ENCODE peak calls at places on chromosomes 16 and 17, in ten cellular contexts. O is MCF 10A, C is A549, F is heart right ventricle, U is suprapubic skin, G is OCI-LY7, S is psoas muscle, Z is nephron progenitor cell, A is B cell, W is thyroid gland. M is an unnamed sample.

GRCh38 chr16:81902025-81902424 is 109.2 kb downstream of the SDR42E1 start:
- DNase-seq in O (no peak), C (no peak), F (no peak), U (no peak), G (no peak), S (no peak), Z (no peak), A (no peak), W (no peak), M (no peak)

GRCh38 chr16:87086156-87086555 is 231.0 kb downstream of the C16orf95 start:
- DNase-seq in O (no peak), C (no peak), F (no peak), U (no peak), G (no peak), S (no peak), Z (no peak), A (no peak), W (no peak), M (no peak)

GRCh38 chr17:60149691-60150582 is at the start of gene CA4:
- DNase-seq in O (no peak), C (no peak), F (no peak), U (no peak), G (no peak), S (no peak), Z (peak), A (no peak), W (no peak), M (no peak)

GRCh38 chr17:37698132-37698615 is 46.7 kb downstream of the HNF1B start:
- DNase-seq in O (peak), C (peak), F (no peak), U (no peak), G (no peak), S (no peak), Z (no peak), A (no peak), W (no peak), M (no peak)

GRCh38 chr16:16828913-16829398 is 450.0 kb downstream of the NPIPA7 start:
- DNase-seq in O (no peak), C (peak), F (no peak), U (no peak), G (no peak), S (no peak), Z (no peak), A (no peak), W (no peak), M (no peak)

GRCh38 chr17:32497431-32498205 is 10.8 kb downstream of the CDK5R1 start:
- DNase-seq in O (peak), C (peak), F (no peak), U (no peak), G (no peak), S (no peak), Z (no peak), A (no peak), W (no peak), M (no peak)

GRCh38 chr17:49817993-49818392 is 29.5 kb downstream of the KAT7 start:
- DNase-seq in O (no peak), C (no peak), F (no peak), U (no peak), G (no peak), S (no peak), Z (no peak), A (no peak), W (no peak), M (no peak)

GRCh38 chr16:24953721-24954120 is 61.4 kb downstream of the ARHGAP17 start:
- DNase-seq in O (no peak), C (no peak), F (no peak), U (no peak), G (no peak), S (no peak), Z (no peak), A (no peak), W (no peak), M (no peak)

GRCh38 chr17:29390856-29391631 is 881 bp downstream of the TAOK1 start:
- DNase-seq in O (peak), C (peak), F (peak), U (peak), G (peak), S (no peak), Z (no peak), A (peak), W (peak), M (no peak)

GRCh38 chr17:83067718-83068261 is 11.6 kb upstream of the METRNL start:
- DNase-seq in O (peak), C (peak), F (no peak), U (peak), G (no peak), S (peak), Z (peak), A (no peak), W (no peak), M (no peak)

GRCh38 chr17:75694536-75694935 is 26.7 kb upstream of the ITGB4 start:
- DNase-seq in O (no peak), C (no peak), F (no peak), U (no peak), G (no peak), S (no peak), Z (no peak), A (no peak), W (no peak), M (no peak)

GRCh38 chr16:24851700-24852099 is 5.9 kb downstream of the SLC5A11 start:
- DNase-seq in O (no peak), C (peak), F (no peak), U (no peak), G (no peak), S (no peak), Z (no peak), A (no peak), W (no peak), M (no peak)

GRCh38 chr16:87006789-87007745 is 310.1 kb downstream of the C16orf95 start:
- DNase-seq in O (no peak), C (no peak), F (no peak), U (no peak), G (no peak), S (no peak), Z (no peak), A (no peak), W (no peak), M (no peak)

GRCh38 chr17:35449371-35449931 is 885 bp upstream of the SLFN13 start:
- DNase-seq in O (no peak), C (no peak), F (peak), U (no peak), G (no peak), S (peak), Z (peak), A (peak), W (peak), M (no peak)

GRCh38 chr17:76562734-76563148 is 22.9 kb downstream of the PRCD start:
- DNase-seq in O (peak), C (no peak), F (no peak), U (no peak), G (no peak), S (peak), Z (no peak), A (no peak), W (no peak), M (no peak)

GRCh38 chr16:26457061-26457460 is 609.7 kb upstream of the C16orf82 start:
- DNase-seq in O (no peak), C (no peak), F (peak), U (no peak), G (no peak), S (no peak), Z (no peak), A (no peak), W (no peak), M (no peak)

GRCh38 chr16:19707699-19708497 is 10.1 kb downstream of the KNOP1 start:
- DNase-seq in O (no peak), C (no peak), F (no peak), U (no peak), G (no peak), S (no peak), Z (no peak), A (no peak), W (no peak), M (no peak)

GRCh38 chr17:1197379-1197778 is 17.6 kb upstream of the ABR start:
- DNase-seq in O (no peak), C (no peak), F (no peak), U (peak), G (no peak), S (peak), Z (no peak), A (no peak), W (no peak), M (no peak)

GRCh38 chr17:81371910-81372760 is 23.1 kb upstream of the BAHCC1 start:
- DNase-seq in O (peak), C (peak), F (peak), U (no peak), G (no peak), S (peak), Z (peak), A (no peak), W (peak), M (no peak)

GRCh38 chr16:30054959-30055553 is 10.5 kb upstream of the ALDOA start:
- DNase-seq in O (peak), C (peak), F (no peak), U (no peak), G (peak), S (no peak), Z (peak), A (peak), W (peak), M (no peak)

GRCh38 chr16:25038239-25038954 is 23.2 kb upstream of the ARHGAP17 start:
- DNase-seq in O (no peak), C (no peak), F (no peak), U (no peak), G (peak), S (no peak), Z (no peak), A (no peak), W (no peak), M (no peak)

GRCh38 chr17:71974051-71974450 is 146.8 kb upstream of the SOX9 start:
- DNase-seq in O (no peak), C (no peak), F (no peak), U (no peak), G (no peak), S (no peak), Z (no peak), A (no peak), W (no peak), M (no peak)

GRCh38 chr16:84040823-84041391 is 1.7 kb downstream of the SLC38A8 start:
- DNase-seq in O (peak), C (no peak), F (no peak), U (no peak), G (no peak), S (no peak), Z (no peak), A (no peak), W (no peak), M (no peak)

GRCh38 chr17:76585048-76585648 is 512 bp downstream of the ST6GALNAC2 start:
- DNase-seq in O (peak), C (no peak), F (no peak), U (no peak), G (no peak), S (peak), Z (peak), A (peak), W (peak), M (no peak)

GRCh38 chr17:30332057-30332542 is 1.8 kb downstream of the TMIGD1 start:
- DNase-seq in O (peak), C (peak), F (no peak), U (no peak), G (peak), S (no peak), Z (no peak), A (no peak), W (no peak), M (no peak)

GRCh38 chr16:87241135-87241771 is 75.9 kb downstream of the C16orf95 start:
- DNase-seq in O (no peak), C (no peak), F (no peak), U (no peak), G (no peak), S (no peak), Z (no peak), A (no peak), W (no peak), M (no peak)

GRCh38 chr16:70579648-70580630 is 56.3 kb downstream of the SF3B3 start:
- DNase-seq in O (no peak), C (no peak), F (peak), U (peak), G (no peak), S (peak), Z (no peak), A (no peak), W (peak), M (no peak)

GRCh38 chr16:4894276-4895150 is 42.4 kb downstream of the PPL start:
- DNase-seq in O (no peak), C (peak), F (no peak), U (no peak), G (no peak), S (no peak), Z (no peak), A (no peak), W (no peak), M (no peak)

GRCh38 chr16:82264781-82265180 is 94.8 kb upstream of the MPHOSPH6 start:
- DNase-seq in O (no peak), C (no peak), F (no peak), U (no peak), G (no peak), S (no peak), Z (no peak), A (no peak), W (peak), M (no peak)

DNA sequence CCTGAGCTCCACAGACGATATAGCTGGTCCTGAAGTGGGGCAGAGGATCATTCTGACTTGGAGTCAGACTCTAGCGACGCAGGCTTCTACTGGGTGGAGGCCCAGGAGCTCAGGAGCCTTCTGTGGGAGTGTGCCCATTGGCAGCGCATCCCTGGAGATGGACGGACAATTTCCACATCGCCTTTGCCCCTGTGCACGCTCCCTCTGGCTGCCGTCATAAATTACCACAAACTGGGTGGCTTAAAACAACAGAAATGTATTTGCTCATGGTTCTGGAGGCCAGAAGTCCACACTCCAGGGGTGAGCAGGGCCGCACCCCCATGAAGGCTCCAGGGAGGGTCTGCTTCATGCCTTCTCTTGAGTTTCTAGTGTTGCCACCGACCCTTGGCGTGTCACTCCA is 6.9 kb downstream of the CARD14 start:
- DNase-seq in O (no peak), C (no peak), F (no peak), U (no peak), G (no peak), S (no peak), Z (no peak), A (no peak), W (no peak), M (no peak)
- TF ChIP-seq CTCF in O (no peak), C (no peak), F (no peak), U (no peak), G (no peak), S (no peak), Z (no peak), A (no peak), W (no peak), M (no peak)

GRCh38 chr16:55623640-55624039 is 32.1 kb upstream of the SLC6A2 start:
- DNase-seq in O (no peak), C (no peak), F (no peak), U (no peak), G (no peak), S (no peak), Z (no peak), A (no peak), W (no peak), M (no peak)

GRCh38 chr16:55624696-55625095 is 31.1 kb upstream of the SLC6A2 start:
- DNase-seq in O (no peak), C (no peak), F (no peak), U (no peak), G (no peak), S (no peak), Z (no peak), A (no peak), W (no peak), M (no peak)

GRCh38 chr16:55622302-55622701 is 33.5 kb upstream of the SLC6A2 start:
- DNase-seq in O (no peak), C (no peak), F (no peak), U (no peak), G (no peak), S (no peak), Z (no peak), A (no peak), W (no peak), M (no peak)

GRCh38 chr16:55621771-55622170 is 34.0 kb upstream of the SLC6A2 start:
- DNase-seq in O (no peak), C (no peak), F (no peak), U (no peak), G (no peak), S (no peak), Z (no peak), A (no peak), W (no peak), M (no peak)

DNA sequence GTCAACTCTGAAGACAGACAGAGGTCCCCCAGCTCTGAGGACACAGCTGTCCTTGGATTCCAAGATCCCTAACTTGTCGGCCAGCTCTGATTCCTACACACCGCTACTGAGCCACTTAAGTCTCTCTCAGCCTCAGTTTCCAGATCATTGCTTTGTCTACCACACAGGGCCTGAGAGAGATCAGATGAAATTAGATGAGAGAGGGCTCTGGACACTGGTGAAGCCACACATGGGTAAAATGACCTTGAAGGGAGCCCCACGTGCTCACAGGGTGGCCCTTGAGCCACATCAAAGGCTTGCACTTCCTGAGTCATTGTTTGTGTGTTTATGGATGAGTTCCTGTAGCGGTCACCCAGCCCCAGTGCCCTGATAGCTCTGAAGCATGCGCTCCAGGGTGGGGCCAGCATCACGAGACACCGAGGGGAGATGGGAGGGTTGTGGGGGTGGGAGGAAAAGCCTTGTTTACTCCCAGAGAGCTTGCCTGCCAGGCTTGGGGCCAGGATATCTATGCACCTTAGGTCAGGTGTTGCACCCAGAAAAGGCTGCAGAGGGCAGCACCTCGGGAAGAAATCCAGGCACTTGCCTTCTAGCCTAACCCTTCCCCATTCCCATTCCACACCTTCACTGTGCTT is 32.7 kb upstream of the SLC6A2 start:
- DNase-seq in O (peak), C (peak), F (no peak), U (no peak), G (peak), S (no peak), Z (peak), A (no peak), W (peak), M (no peak)
- TF ChIP-seq CTCF in O (no peak), C (peak), F (peak), U (no peak), G (peak), S (no peak), Z (peak), A (no peak), W (no peak), M (peak)

DNA sequence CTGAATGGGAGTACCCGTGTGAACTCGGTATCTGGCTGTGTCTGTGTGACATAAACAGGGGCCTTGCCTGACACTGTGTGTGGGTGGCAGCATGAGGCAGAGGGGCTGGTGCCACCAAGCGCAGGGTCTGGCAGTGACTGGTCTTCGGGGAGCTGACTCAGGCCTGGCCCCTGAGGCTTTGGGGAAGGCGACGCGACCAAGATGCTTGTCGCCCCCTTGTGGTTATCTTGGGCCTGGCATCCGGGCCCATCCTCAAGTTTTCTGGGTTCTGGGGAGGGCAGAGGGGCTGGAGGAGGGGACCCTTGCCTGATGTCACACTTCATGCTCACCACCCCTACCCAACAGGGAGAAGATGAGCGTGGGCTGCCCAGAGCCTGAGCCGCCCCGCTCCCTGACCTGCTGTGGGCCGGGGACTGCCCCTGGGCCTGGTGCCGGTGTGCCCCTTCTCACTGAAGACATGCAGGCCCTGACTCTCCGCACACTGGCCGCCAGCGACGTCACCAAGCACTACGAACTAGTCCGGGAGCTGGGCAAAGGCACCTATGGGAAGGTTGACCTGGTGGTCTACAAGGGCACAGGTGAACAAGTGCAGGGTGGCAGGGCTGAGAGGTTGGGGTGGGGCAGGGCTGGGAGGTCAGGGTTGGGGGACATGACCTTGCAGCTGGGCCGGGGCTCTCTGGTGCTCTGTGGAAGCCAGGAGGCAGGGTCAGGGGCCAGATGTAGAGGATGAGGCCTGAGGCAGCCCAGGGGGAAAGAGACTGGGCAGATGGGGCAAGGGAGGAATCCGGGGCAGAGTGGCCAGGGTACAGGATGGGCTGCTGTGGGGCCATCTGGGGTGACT is 24.9 kb downstream of the SBK1 start:
- DNase-seq in O (peak), C (peak), F (peak), U (no peak), G (peak), S (peak), Z (peak), A (peak), W (peak), M (peak)
- TF ChIP-seq CTCF in O (peak), C (peak), F (peak), U (peak), G (peak), S (peak), Z (peak), A (peak), W (peak), M (peak)

GRCh38 chr17:12590417-12590816 is 75.3 kb upstream of the MYOCD start:
- DNase-seq in O (no peak), C (no peak), F (no peak), U (no peak), G (no peak), S (no peak), Z (no peak), A (no peak), W (no peak), M (no peak)

GRCh38 chr17:12584727-12585126 is 81.0 kb upstream of the MYOCD start:
- DNase-seq in O (no peak), C (no peak), F (no peak), U (no peak), G (no peak), S (no peak), Z (no peak), A (no peak), W (no peak), M (no peak)

GRCh38 chr17:12591336-12591735 is 74.4 kb upstream of the MYOCD start:
- DNase-seq in O (no peak), C (peak), F (no peak), U (no peak), G (no peak), S (no peak), Z (peak), A (no peak), W (peak), M (no peak)

GRCh38 chr17:12592941-12593340 is 72.7 kb upstream of the MYOCD start:
- DNase-seq in O (no peak), C (no peak), F (no peak), U (no peak), G (no peak), S (no peak), Z (no peak), A (no peak), W (no peak), M (no peak)

GRCh38 chr17:12588531-12588930 is 77.2 kb upstream of the MYOCD start:
- DNase-seq in O (no peak), C (no peak), F (no peak), U (no peak), G (no peak), S (no peak), Z (no peak), A (no peak), W (no peak), M (no peak)
- TF ChIP-seq CTCF in O (no peak), C (no peak), F (no peak), U (no peak), G (no peak), S (no peak), Z (no peak), A (no peak), W (no peak), M (no peak)

GRCh38 chr16:49000594-49000993 is 281.0 kb downstream of the CBLN1 start:
- DNase-seq in O (peak), C (no peak), F (no peak), U (no peak), G (peak), S (no peak), Z (peak), A (no peak), W (peak), M (no peak)
- TF ChIP-seq CTCF in O (peak), C (peak), F (peak), U (no peak), G (peak), S (peak), Z (peak), A (no peak), W (peak), M (peak)